ENCODE peak calls at places on chromosomes 13 and 19, in five cellular contexts. C, Z, O, F and I are unnamed samples.

GRCh38 chr13:74461011-74461410 is 326.8 kb upstream of the KLF12 start:
- DNase-seq in C (no peak), Z (no peak), O (no peak), F (no peak), I (no peak)

GRCh38 chr13:23674795-23675640 is 104.8 kb downstream of the TNFRSF19 start:
- DNase-seq in C (no peak), Z (peak), O (no peak), F (no peak), I (no peak)

GRCh38 chr19:485583-486236 is 10.6 kb upstream of the MADCAM1 start:
- DNase-seq in C (no peak), Z (no peak), O (no peak), F (no peak), I (peak)

GRCh38 chr19:35901854-35902661 is at the start of gene HCST:
- DNase-seq in C (no peak), Z (peak), O (peak), F (peak), I (no peak)

GRCh38 chr13:79486433-79487188 is 5.7 kb downstream of the NDFIP2 start:
- DNase-seq in C (no peak), Z (no peak), O (no peak), F (no peak), I (no peak)

GRCh38 chr13:21568854-21569253 is 35.1 kb downstream of the MICU2 start:
- DNase-seq in C (no peak), Z (no peak), O (no peak), F (no peak), I (no peak)

GRCh38 chr13:108597943-108598342 is 31.5 kb upstream of the MYO16 start:
- DNase-seq in C (no peak), Z (no peak), O (no peak), F (no peak), I (no peak)

GRCh38 chr19:46979103-46979769 is 40.4 kb upstream of the NPAS1 start:
- DNase-seq in C (no peak), Z (no peak), O (no peak), F (peak), I (no peak)

GRCh38 chr13:33372251-33372919 is 86.8 kb upstream of the STARD13 start:
- DNase-seq in C (no peak), Z (no peak), O (no peak), F (no peak), I (no peak)

GRCh38 chr13:29594310-29594709 is 1.2 kb downstream of the SLC7A1 start:
- DNase-seq in C (peak), Z (peak), O (peak), F (peak), I (no peak)

GRCh38 chr13:39038569-39038898 is 278 bp downstream of the NHLRC3 start:
- DNase-seq in C (no peak), Z (no peak), O (peak), F (no peak), I (no peak)

GRCh38 chr19:17749912-17750317 is 1.4 kb upstream of the FCHO1 start:
- DNase-seq in C (no peak), Z (no peak), O (peak), F (no peak), I (no peak)

GRCh38 chr13:46492946-46493345 is 60.0 kb upstream of the LRCH1 start:
- DNase-seq in C (peak), Z (no peak), O (peak), F (no peak), I (no peak)

GRCh38 chr13:45339867-45340266 is 1.1 kb downstream of the TPT1 start:
- DNase-seq in C (no peak), Z (no peak), O (no peak), F (no peak), I (no peak)

GRCh38 chr19:48330012-48330681 is 4.8 kb downstream of the EMP3 start:
- DNase-seq in C (peak), Z (no peak), O (peak), F (peak), I (peak)

GRCh38 chr19:44823373-44823698 is 14.4 kb downstream of the BCAM start:
- DNase-seq in C (no peak), Z (no peak), O (no peak), F (no peak), I (no peak)

GRCh38 chr19:18904334-18905057 is 8.5 kb upstream of the CERS1 start:
- DNase-seq in C (no peak), Z (no peak), O (no peak), F (no peak), I (no peak)

GRCh38 chr19:46442808-46443450 is 14.2 kb upstream of the PNMA8C start:
- DNase-seq in C (no peak), Z (peak), O (no peak), F (no peak), I (peak)

GRCh38 chr19:11737964-11738745 is 591 bp downstream of the ZNF823 start:
- DNase-seq in C (peak), Z (peak), O (peak), F (peak), I (no peak)

GRCh38 chr19:3129112-3129511 is 6.7 kb upstream of the GNA15 start:
- DNase-seq in C (no peak), Z (peak), O (peak), F (no peak), I (no peak)

GRCh38 chr13:78032132-78032531 is 113.5 kb upstream of the EDNRB start:
- DNase-seq in C (no peak), Z (no peak), O (no peak), F (no peak), I (no peak)

GRCh38 chr19:57008432-57008831 is 111.4 kb upstream of the USP29 start:
- DNase-seq in C (no peak), Z (no peak), O (no peak), F (no peak), I (no peak)

GRCh38 chr19:55319786-55320185 is 5.4 kb downstream of the TMEM150B start:
- DNase-seq in C (peak), Z (no peak), O (peak), F (no peak), I (no peak)

GRCh38 chr19:58346961-58347929 is 6.0 kb downstream of the A1BG start:
- DNase-seq in C (peak), Z (no peak), O (peak), F (peak), I (no peak)

GRCh38 chr13:41581884-41582547 is 124.7 kb downstream of the RGCC start:
- DNase-seq in C (no peak), Z (no peak), O (no peak), F (no peak), I (no peak)

GRCh38 chr13:91361755-91362271 is 14.3 kb downstream of the MIR17HG start:
- DNase-seq in C (no peak), Z (no peak), O (peak), F (no peak), I (no peak)

GRCh38 chr13:29905845-29906244 is 55.4 kb upstream of the UBL3 start:
- DNase-seq in C (no peak), Z (no peak), O (no peak), F (no peak), I (no peak)

GRCh38 chr19:8320564-8321066 is 560 bp downstream of the NDUFA7 start:
- DNase-seq in C (peak), Z (no peak), O (peak), F (no peak), I (no peak)

GRCh38 chr19:13172335-13173128 is 22.3 kb downstream of the IER2 start:
- DNase-seq in C (no peak), Z (peak), O (no peak), F (no peak), I (peak)

GRCh38 chr19:48726573-48726972 is 7.0 kb upstream of the MAMSTR start:
- DNase-seq in C (no peak), Z (no peak), O (peak), F (no peak), I (no peak)

GRCh38 chr19:10911579-10912363 is 16.7 kb downstream of the YIPF2 start:
- DNase-seq in C (no peak), Z (no peak), O (no peak), F (no peak), I (no peak)